ENCODE peak calls at places on chromosomes 11 and 22, in four cellular contexts. W, Z, M and V are unnamed samples. For H3K4me1 and H3K36me3, the result is how much of the 10 kb centered on the place peaks cover.

GRCh38 chr11:12226093-12226492 is 115.7 kb downstream of the MICAL2 start:
- DNase-seq in M (no peak), Z (no peak), W (no peak), V (no peak)

GRCh38 chr22:17369553-17370035 is 334 bp downstream of the CECR2 start:
- DNase-seq in Z (peak), W (peak), M (no peak), V (peak)

GRCh38 chr11:65412271-65413076 is 10.1 kb upstream of the NEAT1 start:
- DNase-seq in Z (no peak), M (no peak), W (no peak), V (no peak)

GRCh38 chr22:19568337-19569311 is 44.4 kb upstream of the CLDN5 start:
- DNase-seq in Z (no peak), W (no peak), M (no peak), V (no peak)

GRCh38 chr11:21018248-21018647 is 348.9 kb downstream of the NELL1 start:
- DNase-seq in W (no peak), M (no peak), Z (no peak), V (no peak)

GRCh38 chr11:114166897-114167323 is 107.4 kb downstream of the ZBTB16 start:
- DNase-seq in M (peak), Z (no peak), W (no peak), V (peak)

GRCh38 chr11:914747-915493 is 4.3 kb upstream of the CHID1 start:
- DNase-seq in W (peak), M (no peak), Z (no peak), V (no peak)

GRCh38 chr11:113392522-113392921 is 4.9 kb downstream of the ANKK1 start:
- DNase-seq in M (no peak), W (no peak), Z (no peak), V (no peak)

GRCh38 chr11:1942541-1943260 is 4.4 kb upstream of the MRPL23 start:
- DNase-seq in Z (peak), W (no peak), M (no peak), V (peak)

GRCh38 chr11:69374110-69374981 is 80.4 kb downstream of the MYEOV start:
- DNase-seq in Z (no peak), M (no peak), W (no peak), V (peak)

GRCh38 chr11:130118165-130118564 is 41.4 kb upstream of the ST14 start:
- DNase-seq in W (no peak), Z (no peak), M (no peak), V (no peak)

GRCh38 chr22:30245181-30245984 is 1.2 kb downstream of the LIF start:
- DNase-seq in M (no peak), W (no peak), Z (peak), V (no peak)

GRCh38 chr11:8100605-8101004 is 19.6 kb downstream of the TUB start:
- DNase-seq in Z (no peak), W (no peak), M (no peak), V (no peak)

GRCh38 chr11:9017773-9018172 is 14.0 kb upstream of the NRIP3 start:
- DNase-seq in W (peak), M (no peak), Z (no peak), V (no peak)

GRCh38 chr11:130144721-130145327 is 14.8 kb upstream of the ST14 start:
- DNase-seq in W (no peak), M (no peak), Z (peak), V (no peak)

GRCh38 chr11:2142762-2143202 is 3.6 kb upstream of the IGF2 start:
- DNase-seq in M (no peak), W (no peak), Z (no peak), V (no peak)

GRCh38 chr22:34608716-34609115 is 457.2 kb upstream of the ISX start:
- DNase-seq in Z (no peak), W (no peak), M (no peak), V (no peak)

GRCh38 chr22:28034760-28035401 is 115.8 kb upstream of the PITPNB start:
- DNase-seq in Z (no peak), W (peak), M (no peak), V (peak)

GRCh38 chr22:19110064-19110458 is 12.2 kb downstream of the DGCR2 start:
- DNase-seq in M (no peak), Z (no peak), W (no peak), V (no peak)

GRCh38 chr11:126268361-126268707 is 361 bp downstream of the SRPRA start:
- DNase-seq in Z (no peak), W (no peak), M (no peak), V (no peak)

GRCh38 chr22:38735465-38736256 is 20.1 kb downstream of the SUN2 start:
- DNase-seq in M (no peak), W (no peak), Z (no peak), V (no peak)

GRCh38 chr22:31287818-31288495 is 4.3 kb downstream of the PIK3IP1 start:
- DNase-seq in M (no peak), W (no peak), Z (no peak), V (no peak)
- H3K4me1 ChIP-seq in M (half or more), W (under half), Z (under half), V (under half)

DNA sequence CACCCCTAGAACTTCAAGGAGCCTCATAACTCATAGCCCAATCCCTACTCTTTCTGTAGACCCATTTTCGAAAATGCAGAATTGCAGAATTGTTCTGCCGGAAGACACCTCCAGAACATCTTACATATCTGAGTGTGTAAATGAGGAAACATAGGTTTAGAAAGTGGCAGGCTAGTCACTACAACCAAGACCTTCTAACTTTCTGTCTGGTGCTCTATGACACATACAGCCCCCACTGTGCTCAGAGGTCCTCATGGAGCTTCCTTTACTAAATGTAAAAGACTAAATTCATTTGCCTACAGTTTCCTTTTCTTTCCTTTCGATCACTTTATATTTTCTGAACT is 132.1 kb upstream of the DDI1 start:
- DNase-seq in W (no peak), M (no peak), Z (no peak), V (no peak)
- H3K4me3 ChIP-seq in W (no peak), M (no peak), Z (no peak), V (no peak)

DNA sequence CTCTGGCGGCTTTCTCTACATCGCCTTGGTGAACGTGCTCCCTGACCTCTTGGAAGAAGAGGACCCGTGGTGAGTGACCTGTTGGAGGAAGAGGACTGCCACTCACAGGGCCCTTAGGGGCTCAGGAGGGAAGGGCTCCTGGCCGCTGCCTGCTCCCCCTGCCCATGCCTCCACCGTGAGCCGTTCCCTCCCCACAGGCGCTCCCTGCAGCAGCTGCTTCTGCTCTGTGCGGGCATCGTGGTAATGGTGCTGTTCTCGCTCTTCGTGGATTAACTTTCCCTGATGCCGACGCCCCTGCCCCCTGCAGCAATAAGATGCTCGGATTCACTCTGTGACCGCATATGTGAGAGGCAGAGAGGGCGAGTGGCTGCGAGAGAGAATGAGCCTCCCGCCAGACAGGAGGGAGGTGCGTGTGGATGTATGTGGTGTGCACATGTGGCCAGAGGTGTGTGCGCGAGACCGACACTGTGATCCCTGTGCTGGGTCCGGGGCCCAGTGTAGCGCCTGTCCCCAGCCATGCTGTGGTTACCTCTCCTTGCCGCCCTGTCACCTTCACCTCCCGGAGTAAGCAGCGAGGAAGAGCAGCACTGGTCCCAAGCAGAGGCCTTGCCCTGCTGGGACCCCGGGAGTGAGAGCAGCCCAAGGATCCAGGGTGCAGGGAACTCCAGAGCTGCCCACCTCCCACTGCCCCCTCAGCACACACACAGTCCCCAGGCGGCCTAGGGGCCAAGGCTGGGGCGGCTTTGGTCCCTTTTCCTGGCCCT is 6.9 kb downstream of the SLC39A13 start:
- DNase-seq in W (no peak), Z (no peak), M (no peak), V (no peak)
- H3K36me3 ChIP-seq in W (under half), Z (under half), M (under half), V (under half)

GRCh38 chr11:117091753-117092477 is 6.3 kb downstream of the SIK3 start:
- DNase-seq in M (no peak), W (no peak), Z (no peak), V (no peak)
- H3K4me1 ChIP-seq in M (half or more), W (under half), Z (half or more), V (under half)

GRCh38 chr11:3156661-3157311 is 8.3 kb downstream of the OSBPL5 start:
- DNase-seq in M (no peak), Z (no peak), W (peak), V (peak)

GRCh38 chr11:3155691-3156258 is 9.3 kb downstream of the OSBPL5 start:
- DNase-seq in Z (no peak), W (peak), M (no peak), V (peak)

GRCh38 chr11:3155216-3155615 is 9.9 kb downstream of the OSBPL5 start:
- DNase-seq in M (no peak), Z (no peak), W (peak), V (no peak)

GRCh38 chr11:3157381-3158130 is 7.6 kb downstream of the OSBPL5 start:
- DNase-seq in M (no peak), W (peak), Z (no peak), V (peak)

GRCh38 chr11:3156282-3156660 is 8.8 kb downstream of the OSBPL5 start:
- DNase-seq in Z (no peak), M (no peak), W (peak), V (peak)
- H3K4me3 ChIP-seq in Z (no peak), M (no peak), W (no peak), V (peak)

GRCh38 chr22:24529898-24530297 is 25.0 kb downstream of the GUCD1 start:
- DNase-seq in M (no peak), W (no peak), Z (no peak), V (no peak)
- H3K36me3 ChIP-seq in M (under half), W (under half), Z (under half), V (under half)

DNA sequence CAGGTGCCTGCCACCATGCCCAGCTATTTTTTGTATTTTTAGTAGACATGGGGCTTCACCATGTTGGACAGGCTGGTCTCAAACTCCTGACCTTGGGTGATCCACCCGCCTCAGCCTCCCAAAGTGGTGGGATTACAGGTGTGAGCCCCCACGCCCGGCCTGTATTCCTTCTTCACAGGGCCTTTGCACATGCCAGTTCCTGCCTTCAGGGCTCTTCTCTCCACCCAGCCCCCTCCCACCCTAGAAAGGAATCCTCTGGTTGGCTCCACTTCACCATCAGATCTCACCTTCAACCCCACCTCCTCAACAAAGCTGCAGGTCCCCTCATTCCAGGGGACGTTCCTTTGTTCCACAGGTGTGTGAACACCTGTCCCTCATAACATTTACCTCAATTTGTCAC is 2.0 kb downstream of the POLR3H start:
- DNase-seq in Z (no peak), M (no peak), W (no peak), V (no peak)
- H3K4me1 ChIP-seq in Z (under half), M (under half), W (under half), V (under half)

DNA sequence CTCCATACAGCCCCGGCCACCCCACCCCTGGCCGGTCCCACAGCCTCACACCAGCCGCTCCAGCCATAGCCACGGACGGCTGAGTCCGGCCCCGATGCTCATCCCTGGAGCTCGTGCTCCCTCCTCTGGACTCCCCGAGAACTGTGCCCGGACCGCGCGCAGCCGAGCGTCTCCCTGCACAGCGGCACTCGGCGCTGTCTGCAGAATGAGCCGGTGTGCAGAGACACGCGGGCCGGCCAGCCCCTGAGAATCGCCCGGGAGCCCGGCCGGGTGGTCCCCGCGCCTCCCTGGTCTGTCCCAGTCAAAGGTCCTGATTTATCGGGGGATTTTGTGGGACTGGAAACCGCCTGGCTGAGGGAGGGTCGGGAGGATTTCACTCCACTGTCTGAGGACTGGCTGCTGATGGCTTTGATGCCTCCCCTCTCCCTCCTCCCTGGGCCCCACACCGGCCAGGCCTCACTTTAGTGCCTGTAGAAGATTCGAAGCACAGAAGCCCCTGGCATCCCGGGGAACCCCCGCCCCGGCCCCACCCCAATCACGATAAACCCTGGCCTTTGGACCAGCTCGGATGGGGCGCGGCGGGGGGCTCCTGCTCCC is 102.7 kb downstream of the BRD1 start:
- DNase-seq in W (peak), M (peak), Z (peak), V (peak)
- H3K4me3 ChIP-seq in W (peak), M (peak), Z (peak), V (peak)

DNA sequence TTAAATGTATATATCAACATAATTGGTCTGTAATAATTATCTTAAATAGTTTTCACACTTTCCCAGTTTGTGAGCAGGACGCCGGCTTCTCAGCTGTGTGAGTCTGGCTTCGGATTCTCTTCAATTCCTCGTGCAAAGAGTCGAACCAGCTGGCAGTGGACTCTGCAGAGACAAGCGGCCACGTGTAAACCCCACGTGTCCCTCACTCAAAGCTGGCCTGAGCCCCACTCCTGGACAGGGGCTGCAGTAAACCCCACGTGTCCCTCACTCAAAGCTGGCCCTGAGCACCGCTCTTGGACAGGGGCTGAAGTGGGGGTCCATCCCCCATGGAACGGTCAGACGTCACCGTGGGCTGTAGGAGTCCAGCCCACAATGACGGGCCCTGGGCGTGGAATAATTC is 51.0 kb downstream of the CERK start:
- DNase-seq in Z (no peak), M (no peak), W (no peak), V (no peak)
- H3K36me3 ChIP-seq in Z (under half), M (half or more), W (under half), V (half or more)

GRCh38 chr11:128342511-128343133 is 244.7 kb downstream of the ETS1 start:
- DNase-seq in W (peak), M (peak), Z (no peak), V (no peak)

GRCh38 chr11:128343134-128343514 is 244.2 kb downstream of the ETS1 start:
- DNase-seq in Z (no peak), M (no peak), W (no peak), V (no peak)

GRCh38 chr11:128343870-128344269 is 243.5 kb downstream of the ETS1 start:
- DNase-seq in M (no peak), W (no peak), Z (no peak), V (no peak)

GRCh38 chr11:128341280-128341679 is 246.1 kb downstream of the ETS1 start:
- DNase-seq in W (no peak), Z (no peak), M (peak), V (no peak)

GRCh38 chr11:128341767-128342318 is 245.5 kb downstream of the ETS1 start:
- DNase-seq in Z (no peak), M (no peak), W (no peak), V (no peak)
- H3K4me1 ChIP-seq in Z (under half), M (half or more), W (under half), V (under half)